ENCODE peak calls at places on chromosomes 11 and 22, in six cellular contexts. N is colonic mucosa, R is heart left ventricle, I is kidney epithelial cell, Y is A172, H is frontal cortex. Z is an unnamed sample.

GRCh38 chr11:117820071-117820470 is 4.5 kb downstream of the FXYD2 start:
- DNase-seq in N (peak), R (peak), I (no peak), H (no peak), Y (no peak), Z (no peak)

GRCh38 chr11:65541093-65542010 is 16.5 kb downstream of the SCYL1 start:
- DNase-seq in R (no peak), N (no peak), I (no peak), Y (no peak), H (no peak), Z (no peak)

GRCh38 chr11:1317432-1317831 is 8.0 kb upstream of the TOLLIP start:
- DNase-seq in Y (no peak), I (no peak), H (no peak), N (no peak), R (no peak), Z (no peak)

GRCh38 chr11:64258356-64258755 is 7.0 kb downstream of the PLCB3 start:
- DNase-seq in R (no peak), N (no peak), Y (no peak), H (no peak), I (no peak), Z (no peak)

GRCh38 chr11:34476853-34477252 is 36.7 kb downstream of the ELF5 start:
- DNase-seq in N (no peak), R (no peak), H (no peak), I (no peak), Y (peak), Z (no peak)

GRCh38 chr22:37545703-37546435 is 14.4 kb upstream of the CDC42EP1 start:
- DNase-seq in I (no peak), Y (peak), N (peak), R (peak), H (peak), Z (peak)

GRCh38 chr11:95330332-95330731 is 99.3 kb upstream of the SESN3 start:
- DNase-seq in I (no peak), Y (no peak), R (no peak), N (no peak), H (no peak), Z (no peak)

GRCh38 chr22:31969789-31970489 is 25.6 kb downstream of the YWHAH start:
- DNase-seq in N (peak), Y (peak), R (no peak), H (peak), I (peak), Z (no peak)

GRCh38 chr11:125623064-125623463 is 1.9 kb upstream of the CHEK1 start:
- DNase-seq in H (no peak), R (no peak), Y (no peak), I (no peak), N (no peak), Z (no peak)

GRCh38 chr11:83573097-83573496 is 286.9 kb upstream of the CCDC90B start:
- DNase-seq in H (no peak), I (no peak), Y (peak), N (no peak), R (no peak), Z (no peak)

GRCh38 chr11:63918576-63919171 is 1.7 kb upstream of the RCOR2 start:
- DNase-seq in I (no peak), R (no peak), N (peak), H (no peak), Y (no peak), Z (no peak)

GRCh38 chr11:9003573-9004309 is at the start of gene NRIP3:
- DNase-seq in H (peak), R (peak), Y (peak), N (peak), I (no peak), Z (peak)

GRCh38 chr11:69440876-69441275 is 40.6 kb upstream of the LINC01488 start:
- DNase-seq in Y (no peak), H (no peak), N (no peak), R (no peak), I (no peak), Z (no peak)

GRCh38 chr11:7665473-7666291 is 7.6 kb downstream of the CYB5R2 start:
- DNase-seq in I (peak), Y (peak), R (peak), H (peak), N (peak), Z (peak)